ENCODE peak calls at places on chromosomes 2 and 18, in five cellular contexts. T is lung, R is DND-41, C is heart left ventricle, L is kidney epithelial cell. W is an unnamed sample.

GRCh38 chr2:153405196-153405595 is 73.4 kb downstream of the RPRM start:
- DNase-seq in R (no peak), T (no peak), L (no peak), C (no peak), W (no peak)

GRCh38 chr18:48711651-48712486 is 173.0 kb downstream of the CTIF start:
- DNase-seq in R (no peak), T (no peak), L (no peak), C (peak), W (no peak)

GRCh38 chr18:76610933-76611749 is 116.1 kb upstream of the ZNF516 start:
- DNase-seq in C (no peak), T (no peak), L (no peak), R (no peak), W (no peak)

GRCh38 chr2:231680284-231680991 is 27.9 kb upstream of the PTMA start:
- DNase-seq in R (no peak), C (no peak), T (no peak), L (no peak), W (no peak)

GRCh38 chr2:38661306-38661705 is 4.6 kb upstream of the GALM start:
- DNase-seq in C (no peak), T (no peak), L (no peak), R (no peak), W (no peak)

GRCh38 chr2:127810156-127810636 is 775 bp downstream of the WDR33 start:
- DNase-seq in L (no peak), T (no peak), C (peak), R (no peak), W (no peak)

GRCh38 chr2:219171231-219171651 is 1.4 kb upstream of the SLC23A3 start:
- DNase-seq in L (peak), R (peak), T (peak), C (peak), W (peak)

GRCh38 chr2:64996914-64997313 is 7.7 kb downstream of the SLC1A4 start:
- DNase-seq in T (no peak), L (no peak), R (no peak), C (no peak), W (no peak)

GRCh38 chr18:79442508-79443221 is 46.9 kb downstream of the NFATC1 start:
- DNase-seq in T (no peak), L (no peak), C (no peak), R (peak), W (no peak)

GRCh38 chr2:110678457-110679336 is 834 bp upstream of the BUB1 start:
- DNase-seq in R (peak), L (no peak), T (no peak), C (peak), W (no peak)

GRCh38 chr18:23784811-23785245 is 95.6 kb downstream of the LAMA3 start:
- DNase-seq in T (no peak), C (peak), L (peak), R (no peak), W (peak)

GRCh38 chr2:159053186-159054031 is 85.0 kb downstream of the TANC1 start:
- DNase-seq in C (no peak), R (no peak), T (no peak), L (no peak), W (no peak)

GRCh38 chr2:57720728-57721627 is 325.6 kb upstream of the VRK2 start:
- DNase-seq in L (peak), R (peak), C (no peak), T (no peak), W (peak)

GRCh38 chr18:26813043-26813442 is 52.5 kb downstream of the AQP4 start:
- DNase-seq in L (peak), R (peak), C (peak), T (peak), W (no peak)

GRCh38 chr2:178962152-178962551 is 87.8 kb downstream of the CCDC141 start:
- DNase-seq in T (no peak), L (no peak), R (no peak), C (no peak), W (no peak)

GRCh38 chr18:67363694-67364093 is 152.8 kb downstream of the DSEL start:
- DNase-seq in L (no peak), R (no peak), C (no peak), T (no peak), W (no peak)

GRCh38 chr2:55871637-55872036 is 51.9 kb downstream of the EFEMP1 start:
- DNase-seq in C (no peak), R (no peak), L (no peak), T (no peak), W (no peak)

GRCh38 chr2:133486706-133487305 is 81.5 kb downstream of the NCKAP5 start:
- DNase-seq in R (no peak), L (no peak), C (no peak), T (no peak), W (no peak)

GRCh38 chr2:118502106-118502505 is 345.3 kb downstream of the EN1 start:
- DNase-seq in T (no peak), C (no peak), R (no peak), L (no peak), W (no peak)

GRCh38 chr18:39909706-39910105 is 2045.3 kb upstream of the PIK3C3 start:
- DNase-seq in C (no peak), R (no peak), T (no peak), L (no peak), W (no peak)

GRCh38 chr2:229090231-229090630 is 180.9 kb downstream of the PID1 start:
- DNase-seq in R (no peak), C (no peak), T (no peak), L (no peak), W (peak)

GRCh38 chr18:50866765-50867164 is 12.2 kb upstream of the ME2 start:
- DNase-seq in C (no peak), L (no peak), R (no peak), T (no peak), W (no peak)

GRCh38 chr2:109516445-109517117 is 97.2 kb downstream of the SEPTIN10 start:
- DNase-seq in L (no peak), R (peak), T (no peak), C (no peak), W (no peak)

GRCh38 chr2:69566669-69567068 is 76.9 kb downstream of the AAK1 start:
- DNase-seq in C (no peak), T (no peak), R (no peak), L (no peak), W (no peak)

GRCh38 chr2:142722569-142722968 is 154.9 kb upstream of the KYNU start:
- DNase-seq in T (no peak), R (no peak), C (no peak), L (no peak), W (no peak)

GRCh38 chr2:201465524-201465971 is 14.0 kb downstream of the STRADB start:
- DNase-seq in T (no peak), R (no peak), C (no peak), L (no peak), W (no peak)

GRCh38 chr18:29712785-29713184 is 1329.8 kb downstream of the DSC3 start:
- DNase-seq in L (no peak), T (no peak), C (no peak), R (no peak), W (no peak)

GRCh38 chr18:3152294-3152693 is 67.5 kb downstream of the MYOM1 start:
- DNase-seq in R (no peak), C (no peak), T (no peak), L (no peak), W (no peak)

GRCh38 chr18:11053293-11053692 is 96.1 kb downstream of the PIEZO2 start:
- DNase-seq in T (no peak), C (no peak), R (no peak), L (no peak), W (no peak)

GRCh38 chr2:1738646-1739302 is 5.5 kb downstream of the PXDN start:
- DNase-seq in T (no peak), L (no peak), C (no peak), R (no peak), W (no peak)

GRCh38 chr18:50805732-50806131 is 14.1 kb downstream of the MRO start:
- DNase-seq in T (no peak), L (no peak), C (no peak), R (no peak), W (no peak)

GRCh38 chr2:241803387-241804325 is 5.3 kb upstream of the NEU4 start:
- DNase-seq in L (no peak), R (peak), T (no peak), C (no peak), W (no peak)

GRCh38 chr18:79890638-79891037 is 60.8 kb downstream of the SLC66A2 start:
- DNase-seq in T (no peak), R (no peak), C (no peak), L (no peak), W (no peak)

GRCh38 chr2:239714116-239714515 is 311.0 kb downstream of the NDUFA10 start:
- DNase-seq in L (no peak), T (no peak), R (no peak), C (peak), W (no peak)

GRCh38 chr2:12701786-12702660 is 14.7 kb upstream of the TRIB2 start:
- DNase-seq in R (no peak), T (peak), L (no peak), C (no peak), W (no peak)

GRCh38 chr2:112061840-112062239 is 6.8 kb downstream of the TMEM87B start:
- DNase-seq in T (no peak), L (no peak), C (no peak), R (no peak), W (no peak)

GRCh38 chr2:206838690-206839089 is 73.3 kb downstream of the FASTKD2 start:
- DNase-seq in L (no peak), R (no peak), T (no peak), C (no peak), W (no peak)

GRCh38 chr2:182625814-182626213 is 90.2 kb upstream of the DNAJC10 start:
- DNase-seq in C (no peak), R (no peak), T (no peak), L (no peak), W (no peak)

GRCh38 chr2:3601561-3602271 is 6.8 kb downstream of the COLEC11 start:
- DNase-seq in R (no peak), T (peak), C (no peak), L (no peak), W (no peak)

GRCh38 chr2:239475161-239476028 is 74.6 kb upstream of the HDAC4 start:
- DNase-seq in C (no peak), R (no peak), L (no peak), T (no peak), W (no peak)

DNA sequence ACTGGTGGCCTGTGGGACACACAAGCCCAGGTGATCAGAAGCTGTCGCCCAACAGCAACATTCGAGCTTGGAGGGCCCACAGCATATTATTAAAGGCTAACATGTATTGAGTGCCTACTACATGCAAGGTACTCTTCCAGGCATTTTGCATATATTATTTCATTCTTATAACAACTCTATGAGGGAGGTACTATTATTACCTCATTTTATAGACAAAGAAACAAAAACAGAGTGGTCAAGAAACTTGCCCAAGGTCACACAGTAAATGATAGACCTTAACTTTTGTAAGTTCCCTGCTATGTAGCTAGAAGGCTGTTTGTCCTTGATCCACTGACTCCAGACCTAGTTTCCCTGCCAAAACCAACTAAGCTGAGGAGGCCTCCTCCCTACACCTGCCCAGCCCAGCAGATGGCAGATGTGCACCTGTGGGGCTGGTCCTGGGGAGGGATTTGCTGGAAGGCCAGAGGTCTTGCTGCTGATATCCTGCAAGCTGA is 35.7 kb downstream of the KANSL3 start:
- DNase-seq in T (no peak), R (no peak), C (no peak), L (no peak), W (no peak)
- TF ChIP-seq CTCF in T (no peak), R (no peak), C (no peak), L (no peak), W (no peak)

GRCh38 chr2:189379731-189380261 is 61.5 kb upstream of the WDR75 start:
- DNase-seq in C (no peak), T (no peak), R (no peak), L (no peak), W (no peak)
- H3K4me3 ChIP-seq in C (no peak), T (no peak), R (no peak), L (no peak), W (no peak)

GRCh38 chr2:27752551-27753237 is 18.8 kb upstream of the MRPL33 start:
- DNase-seq in T (peak), L (no peak), R (no peak), C (no peak), W (no peak)
- TF ChIP-seq CTCF in T (no peak), L (no peak), R (no peak), C (no peak), W (no peak)

GRCh38 chr2:27042159-27042661 is 9.3 kb upstream of the AGBL5 start:
- DNase-seq in T (no peak), C (no peak), R (no peak), L (no peak), W (no peak)
- H3K4me3 ChIP-seq in T (no peak), C (no peak), R (no peak), L (no peak), W (no peak)

GRCh38 chr2:144451443-144451842 is 68.5 kb downstream of the ZEB2 start:
- DNase-seq in C (no peak), L (no peak), T (no peak), R (no peak), W (no peak)

GRCh38 chr2:144453486-144454158 is 66.3 kb downstream of the ZEB2 start:
- DNase-seq in L (no peak), R (no peak), C (no peak), T (no peak), W (no peak)

GRCh38 chr2:144453039-144453336 is 66.9 kb downstream of the ZEB2 start:
- DNase-seq in R (no peak), T (no peak), C (no peak), L (no peak), W (no peak)

GRCh38 chr2:144454466-144455287 is 65.2 kb downstream of the ZEB2 start:
- DNase-seq in C (no peak), T (no peak), L (no peak), R (no peak), W (no peak)

DNA sequence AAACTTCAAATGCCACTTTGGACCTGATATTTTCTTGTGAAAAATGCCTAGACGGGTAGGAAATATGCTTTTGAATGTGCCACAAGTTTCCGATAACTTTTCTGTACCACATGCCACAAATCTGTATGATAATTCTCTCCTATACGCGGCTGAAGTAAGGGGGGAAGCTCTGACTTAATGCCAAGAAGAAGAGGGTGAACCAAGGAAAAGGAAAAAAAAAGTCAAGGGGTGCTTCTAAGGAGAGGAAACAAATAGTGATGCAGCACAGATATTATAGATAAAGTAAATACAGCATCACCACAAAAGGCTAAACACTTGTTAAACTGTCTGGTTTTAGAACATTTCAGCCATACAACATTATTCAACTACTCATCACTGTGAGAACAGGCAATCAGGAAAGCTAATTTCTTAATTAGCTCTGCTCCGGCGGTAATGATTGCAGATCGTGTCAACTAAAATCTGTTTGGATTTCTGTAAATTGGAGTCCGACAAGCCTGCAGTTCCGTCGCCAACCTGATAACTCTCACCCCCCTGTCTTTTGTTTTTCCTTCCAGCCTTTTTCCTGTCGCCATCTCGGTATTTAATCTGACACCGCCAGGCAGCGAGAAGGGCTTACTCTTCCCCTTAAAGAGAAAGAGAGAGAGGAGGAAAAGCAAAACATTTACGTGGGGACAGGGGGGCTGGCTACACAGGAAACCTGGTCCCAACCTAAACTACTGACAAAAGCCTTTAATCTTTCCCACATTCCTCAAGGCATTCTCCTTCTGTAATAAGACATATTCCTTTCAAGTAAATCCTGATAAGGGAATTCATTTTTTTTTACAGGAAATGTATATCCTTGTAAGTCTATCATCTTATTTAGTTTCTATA is 67.5 kb downstream of the ZEB2 start:
- DNase-seq in R (no peak), L (no peak), T (no peak), C (no peak), W (no peak)
- TF ChIP-seq CTCF in R (no peak), L (peak), T (no peak), C (no peak), W (no peak)

GRCh38 chr18:35974181-35974580 is 1.7 kb downstream of the RMP24 start:
- DNase-seq in C (no peak), R (no peak), L (no peak), T (no peak), W (no peak)

GRCh38 chr18:35973650-35974049 is 1.2 kb downstream of the RMP24 start:
- DNase-seq in T (no peak), R (no peak), C (no peak), L (no peak), W (no peak)

GRCh38 chr18:35972197-35973000 is at the start of gene RMP24:
- DNase-seq in C (peak), T (peak), R (peak), L (peak), W (peak)

GRCh38 chr18:35969676-35970075 is 2.8 kb upstream of the RMP24 start:
- DNase-seq in C (no peak), T (no peak), L (no peak), R (no peak), W (no peak)

GRCh38 chr18:35971661-35972196 is 750 bp upstream of the RMP24 start:
- DNase-seq in T (no peak), R (no peak), C (no peak), L (no peak), W (no peak)
- H3K4me3 ChIP-seq in T (peak), R (peak), C (peak), L (peak), W (peak)

GRCh38 chr2:74554821-74555531 is 456 bp downstream of the DOK1 start:
- DNase-seq in L (no peak), C (peak), T (peak), R (peak), W (no peak)
- TF ChIP-seq CTCF in L (no peak), C (no peak), T (no peak), R (no peak), W (no peak)

GRCh38 chr2:32289165-32290054 is 11.7 kb downstream of the YIPF4 start:
- DNase-seq in R (no peak), C (no peak), T (no peak), L (no peak), W (no peak)

GRCh38 chr2:32278476-32278853 is 761 bp downstream of the YIPF4 start:
- DNase-seq in R (no peak), T (no peak), L (no peak), C (no peak), W (no peak)

DNA sequence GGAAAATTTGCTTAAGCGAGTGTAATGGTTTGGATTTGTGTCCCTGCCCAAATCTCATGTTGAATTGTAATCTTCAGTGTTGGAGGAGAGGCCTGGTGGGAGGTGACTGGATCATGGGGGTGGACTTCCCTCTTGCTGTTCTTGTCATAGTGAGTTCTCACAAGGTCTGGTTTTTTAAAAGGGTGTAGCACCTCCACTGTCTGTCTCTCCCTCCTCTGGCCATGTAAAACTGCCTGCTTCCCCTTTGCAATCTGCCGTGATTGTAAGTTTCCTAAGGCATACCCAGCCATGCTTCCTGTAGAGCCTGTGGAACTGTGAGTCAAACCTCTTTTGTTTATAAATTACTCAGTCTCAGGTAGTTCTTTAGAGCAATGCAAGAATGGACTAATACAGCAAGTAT is 6.6 kb downstream of the YIPF4 start:
- DNase-seq in T (no peak), R (no peak), L (no peak), C (no peak), W (no peak)
- H3K4me3 ChIP-seq in T (no peak), R (no peak), L (no peak), C (no peak), W (no peak)